ENCODE peak calls at places on chromosomes 7 and 10, in ten cellular contexts. H is gastrocnemius medialis, E is ovary, M is GM23248, O is endothelial cell of umbilical vein, J is cardiac muscle cell, U is testis, X is tibial nerve, W is adrenal gland, C is PC-3. A is an unnamed sample. For H3K4me1 and H3K9me3, the result is how much of the 10 kb centered on the place peaks cover.

GRCh38 chr10:16348891-16349290 is 87.9 kb upstream of the PTER start:
- DNase-seq in H (no peak), E (no peak), M (no peak), O (no peak), J (no peak), U (no peak), X (no peak), W (no peak), C (no peak), A (no peak)

GRCh38 chr10:29896053-29896452 is 163.3 kb downstream of the JCAD start:
- DNase-seq in H (no peak), E (no peak), M (peak), O (peak), J (peak), U (no peak), X (no peak), W (no peak), C (no peak), A (no peak)

GRCh38 chr10:129870042-129870757 is 93.9 kb downstream of the EBF3 start:
- DNase-seq in H (no peak), E (no peak), M (no peak), O (no peak), J (no peak), U (no peak), X (no peak), W (no peak), C (no peak), A (no peak)

GRCh38 chr7:49928787-49929186 is 155.3 kb downstream of the VWC2 start:
- DNase-seq in H (no peak), E (no peak), M (no peak), O (no peak), J (no peak), U (no peak), X (no peak), W (no peak), C (no peak), A (no peak)

GRCh38 chr7:80060218-80060806 is 74.3 kb upstream of the GNAI1 start:
- DNase-seq in H (no peak), E (no peak), M (peak), O (peak), J (peak), U (no peak), X (no peak), W (no peak), C (peak), A (no peak)

GRCh38 chr10:86941991-86942421 is 15.4 kb downstream of the MMRN2 start:
- DNase-seq in H (no peak), E (no peak), M (no peak), O (no peak), J (no peak), U (no peak), X (no peak), W (no peak), C (no peak), A (no peak)

GRCh38 chr7:91347288-91347687 is 83.1 kb downstream of the FZD1 start:
- DNase-seq in H (no peak), E (no peak), M (no peak), O (peak), J (peak), U (no peak), X (no peak), W (peak), C (no peak), A (no peak)

GRCh38 chr7:111098011-111098925 is 7.3 kb downstream of the LRRN3 start:
- DNase-seq in H (no peak), E (peak), M (peak), O (peak), J (peak), U (peak), X (no peak), W (peak), C (peak), A (no peak)

GRCh38 chr7:140672382-140673062 is at the start of gene ADCK2:
- DNase-seq in H (peak), E (peak), M (peak), O (no peak), J (no peak), U (peak), X (no peak), W (peak), C (peak), A (peak)

GRCh38 chr10:117662126-117662525 is 119.6 kb downstream of the EMX2 start:
- DNase-seq in H (no peak), E (no peak), M (peak), O (no peak), J (no peak), U (no peak), X (no peak), W (no peak), C (no peak), A (no peak)

GRCh38 chr7:44432381-44432977 is 58.0 kb downstream of the NUDCD3 start:
- DNase-seq in H (no peak), E (no peak), M (no peak), O (no peak), J (no peak), U (no peak), X (no peak), W (no peak), C (no peak), A (no peak)

GRCh38 chr10:25815236-25815635 is 118.8 kb upstream of the MYO3A start:
- DNase-seq in H (no peak), E (no peak), M (no peak), O (no peak), J (peak), U (no peak), X (no peak), W (no peak), C (no peak), A (no peak)

GRCh38 chr10:80501381-80501912 is 36.3 kb upstream of the SH2D4B start:
- DNase-seq in H (no peak), E (no peak), M (no peak), O (no peak), J (no peak), U (no peak), X (no peak), W (no peak), C (no peak), A (no peak)
- H3K4me1 ChIP-seq in H (half or more), E (half or more), M (under half), O (half or more), J (under half), U (half or more), X (half or more), W (under half), C (under half), A (half or more)

GRCh38 chr10:119523916-119524719 is 18.4 kb downstream of the RGS10 start:
- DNase-seq in H (no peak), E (no peak), M (no peak), O (no peak), J (no peak), U (no peak), X (no peak), W (no peak), C (no peak), A (no peak)

GRCh38 chr10:119521443-119522204 is 20.9 kb downstream of the RGS10 start:
- DNase-seq in H (no peak), E (no peak), M (peak), O (peak), J (peak), U (no peak), X (no peak), W (no peak), C (peak), A (no peak)

GRCh38 chr10:119524720-119525070 is 17.8 kb downstream of the RGS10 start:
- DNase-seq in H (no peak), E (no peak), M (no peak), O (no peak), J (no peak), U (no peak), X (no peak), W (no peak), C (no peak), A (no peak)

GRCh38 chr10:119525116-119525515 is 17.4 kb downstream of the RGS10 start:
- DNase-seq in H (no peak), E (no peak), M (no peak), O (no peak), J (no peak), U (no peak), X (no peak), W (no peak), C (no peak), A (no peak)

GRCh38 chr10:119522747-119523426 is 19.6 kb downstream of the RGS10 start:
- DNase-seq in H (no peak), E (no peak), M (no peak), O (no peak), J (no peak), U (no peak), X (no peak), W (peak), C (peak), A (no peak)
- H3K9me3 ChIP-seq in H (under half), E (under half), M (under half), O (under half), J (under half), U (under half), X (under half), W (under half), C (under half), A (under half)

GRCh38 chr7:27131390-27131819 is 848 bp upstream of the HOXA4 start:
- DNase-seq in H (no peak), E (no peak), M (peak), O (peak), J (no peak), U (no peak), X (no peak), W (no peak), C (no peak), A (no peak)

GRCh38 chr7:27133409-27134157 is 3.0 kb upstream of the HOXA4 start:
- DNase-seq in H (no peak), E (no peak), M (no peak), O (no peak), J (no peak), U (peak), X (no peak), W (no peak), C (no peak), A (no peak)

GRCh38 chr7:27132214-27132613 is 1.7 kb upstream of the HOXA4 start:
- DNase-seq in H (no peak), E (no peak), M (no peak), O (peak), J (no peak), U (no peak), X (no peak), W (no peak), C (no peak), A (no peak)

GRCh38 chr7:27134392-27134791 is 3.8 kb upstream of the HOXA4 start:
- DNase-seq in H (peak), E (no peak), M (peak), O (peak), J (peak), U (no peak), X (no peak), W (no peak), C (peak), A (no peak)

GRCh38 chr7:27132978-27133377 is 2.4 kb upstream of the HOXA4 start:
- DNase-seq in H (no peak), E (no peak), M (no peak), O (no peak), J (no peak), U (no peak), X (no peak), W (no peak), C (no peak), A (no peak)
- H3K4me1 ChIP-seq in H (half or more), E (under half), M (under half), O (half or more), J (under half), U (under half), X (under half), W (under half), C (under half), A (under half)

DNA sequence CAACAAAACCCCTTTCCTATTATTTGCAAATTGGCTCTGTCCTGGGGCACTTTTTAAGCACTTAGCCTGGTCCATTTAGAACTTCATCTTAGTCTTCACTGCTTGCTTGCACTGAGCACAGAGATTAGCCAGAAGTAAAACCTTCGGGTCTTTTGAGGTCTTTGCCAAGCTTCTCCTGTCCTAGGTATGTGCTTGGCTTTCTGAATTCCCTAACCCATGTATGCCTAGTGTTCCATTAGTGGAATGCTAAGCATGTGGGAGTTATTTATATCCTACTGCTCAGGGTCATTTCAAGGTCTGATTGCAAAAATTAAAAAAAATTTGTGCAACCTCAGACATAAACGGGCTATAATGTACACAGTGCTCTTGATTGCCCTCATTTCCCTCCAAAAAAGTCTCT is 18.0 kb downstream of the ZNF37A start:
- DNase-seq in H (no peak), E (no peak), M (no peak), O (no peak), J (no peak), U (no peak), X (no peak), W (no peak), C (no peak), A (no peak)
- H3K9me3 ChIP-seq in H (under half), E (under half), M (under half), O (under half), J (under half), U (under half), X (half or more), W (under half), C (under half), A (under half)

DNA sequence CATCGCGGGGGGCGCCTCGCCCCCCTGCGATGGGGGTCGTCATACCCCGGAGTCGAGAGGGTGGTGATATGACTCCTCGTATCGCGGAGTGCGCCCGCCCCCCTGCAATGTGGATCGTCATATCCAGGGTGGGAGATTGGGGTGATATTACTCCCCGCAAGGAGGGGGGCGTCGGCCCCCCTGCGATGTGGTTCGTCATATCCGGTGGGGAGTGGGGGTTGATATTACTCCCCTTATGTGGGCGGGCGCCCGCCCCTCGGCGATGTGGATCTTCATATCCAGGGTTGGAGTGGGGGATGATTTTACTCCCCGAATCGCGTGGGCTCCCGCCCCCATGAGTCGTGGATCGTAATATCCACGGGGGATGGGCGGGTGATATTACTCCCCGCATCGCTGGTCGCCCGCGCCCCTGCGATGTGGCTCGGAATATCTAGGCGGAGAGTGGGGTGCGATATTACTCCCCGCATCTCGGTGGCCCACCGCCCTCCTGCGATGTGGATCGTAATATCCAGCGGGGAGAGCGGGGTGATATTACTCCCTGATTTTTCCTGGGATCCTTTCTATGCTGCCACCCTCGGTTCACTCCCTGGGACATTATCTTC is 36.9 kb downstream of the MEIG1 start:
- DNase-seq in H (no peak), E (no peak), M (no peak), O (no peak), J (no peak), U (no peak), X (no peak), W (no peak), C (no peak), A (no peak)
- H3K4me1 ChIP-seq in H (under half), E (under half), M (under half), O (under half), J (under half), U (under half), X (under half), W (under half), C (under half), A (under half)

DNA sequence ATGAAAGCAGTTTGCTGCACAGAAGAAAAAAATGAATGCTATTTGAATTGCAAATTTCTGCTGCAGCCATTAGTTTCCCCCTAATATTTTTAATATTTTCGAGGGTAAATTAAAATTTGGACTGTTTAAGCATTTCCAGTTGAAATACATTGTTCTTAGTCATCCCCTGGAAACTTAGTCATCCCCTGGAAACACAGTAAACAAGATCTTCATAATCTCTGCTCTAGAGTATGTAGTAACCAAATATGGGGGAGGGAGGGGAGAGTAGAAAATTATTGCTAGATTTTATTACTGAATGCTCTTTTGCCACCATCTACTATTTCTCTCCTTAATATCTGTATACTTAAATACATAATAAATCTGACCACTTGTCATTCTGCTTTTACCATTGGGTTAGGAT is 1053.3 kb downstream of the SORCS1 start:
- DNase-seq in H (no peak), E (no peak), M (peak), O (no peak), J (peak), U (no peak), X (no peak), W (no peak), C (peak), A (no peak)
- H3K9me3 ChIP-seq in H (under half), E (under half), M (under half), O (under half), J (under half), U (under half), X (under half), W (under half), C (under half), A (under half)

GRCh38 chr7:13984831-13985685 is 4.4 kb downstream of the ETV1 start:
- DNase-seq in H (no peak), E (no peak), M (no peak), O (no peak), J (no peak), U (no peak), X (no peak), W (no peak), C (no peak), A (no peak)
- H3K4me1 ChIP-seq in H (under half), E (under half), M (half or more), O (under half), J (under half), U (under half), X (under half), W (under half), C (under half), A (under half)

DNA sequence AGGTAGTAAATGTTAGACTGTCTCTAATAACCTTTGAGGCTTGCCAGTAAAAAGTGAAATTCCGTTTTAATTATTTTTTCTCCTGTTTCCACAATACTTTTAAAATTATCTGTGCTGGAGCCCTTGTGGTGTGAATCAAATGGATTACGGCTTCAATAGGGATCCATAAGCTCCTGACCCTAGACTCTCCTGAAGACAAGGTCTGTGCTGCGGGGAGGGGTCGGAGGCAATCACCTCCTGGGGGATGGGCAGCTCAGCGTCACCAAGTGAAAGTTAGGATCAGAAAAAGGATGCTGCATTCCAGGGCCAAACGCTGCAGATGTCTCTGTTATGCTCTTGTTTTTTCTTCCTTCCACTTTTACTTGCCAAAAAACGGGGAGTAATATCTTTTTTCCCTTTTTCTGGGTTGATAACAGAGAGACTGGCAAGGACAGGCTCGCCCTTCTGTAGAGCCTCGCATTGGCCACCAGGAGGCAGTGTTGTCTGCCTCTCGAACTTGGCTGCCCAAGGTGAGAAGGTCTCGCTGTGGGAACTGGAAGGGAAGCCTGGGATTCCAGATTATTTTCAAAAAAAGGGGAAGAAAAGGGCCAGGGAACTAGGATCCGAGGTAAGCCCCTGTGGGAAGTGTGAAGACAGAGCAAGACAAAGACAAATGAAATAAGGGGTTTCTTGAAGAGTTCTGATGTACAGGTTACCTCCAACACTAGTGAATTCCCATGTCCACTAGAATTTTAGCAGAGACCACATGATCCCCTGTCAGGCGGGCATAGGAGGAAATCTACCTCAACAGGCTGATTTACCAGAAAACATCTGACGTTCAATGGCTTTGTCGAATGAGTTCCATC is 621.9 kb downstream of the ACTR3B start:
- DNase-seq in H (no peak), E (no peak), M (peak), O (no peak), J (no peak), U (peak), X (no peak), W (peak), C (peak), A (peak)
- H3K9me3 ChIP-seq in H (under half), E (under half), M (under half), O (under half), J (under half), U (under half), X (under half), W (under half), C (under half), A (under half)

A was measured in right cardiac atrium.